ENCODE peak calls at places on chromosomes 6 and 20, in six cellular contexts. L, T, Y, F, E and I are unnamed samples. For H3K4me1, the result is how much of the 10 kb centered on the place peaks cover.

GRCh38 chr20:34017610-34018009 is 23.9 kb downstream of the RALY start:
- DNase-seq in F (peak), Y (no peak), E (peak), L (no peak), T (no peak), I (no peak)

GRCh38 chr6:45075246-45075645 is 252.9 kb upstream of the RUNX2 start:
- DNase-seq in F (peak), L (no peak), Y (no peak), E (peak), T (no peak), I (no peak)

GRCh38 chr6:90918361-90918760 is 331.5 kb upstream of the MAP3K7 start:
- DNase-seq in Y (no peak), F (no peak), L (no peak), T (no peak), E (no peak), I (no peak)

GRCh38 chr20:6122873-6123649 is at the start of gene FERMT1:
- DNase-seq in Y (peak), E (peak), F (peak), T (peak), L (no peak), I (peak)

GRCh38 chr6:89984926-89985743 is 90.9 kb downstream of the GJA10 start:
- DNase-seq in Y (peak), F (peak), L (peak), E (peak), T (peak), I (no peak)

GRCh38 chr20:1951436-1952115 is 42.3 kb downstream of the PDYN start:
- DNase-seq in L (no peak), T (no peak), E (no peak), F (no peak), Y (no peak), I (peak)

GRCh38 chr6:45416700-45417099 is 39.0 kb upstream of the SUPT3H start:
- DNase-seq in F (no peak), Y (no peak), L (no peak), T (no peak), E (peak), I (no peak)

GRCh38 chr20:62700261-62700925 is 8.2 kb upstream of the NTSR1 start:
- DNase-seq in E (no peak), T (no peak), F (no peak), L (no peak), Y (no peak), I (no peak)

GRCh38 chr20:24448170-24448569 is 21.3 kb upstream of the SYNDIG1 start:
- DNase-seq in T (no peak), E (no peak), L (no peak), Y (no peak), F (no peak), I (no peak)

GRCh38 chr6:11042750-11043551 is 1.2 kb downstream of the ELOVL2 start:
- DNase-seq in T (no peak), E (no peak), F (peak), L (no peak), Y (peak), I (no peak)

GRCh38 chr6:139841794-139842215 is 467.4 kb upstream of the CITED2 start:
- DNase-seq in Y (no peak), E (no peak), T (no peak), F (no peak), L (no peak), I (no peak)

GRCh38 chr6:68635706-68636513 is 828 bp downstream of the ADGRB3 start:
- DNase-seq in L (peak), F (peak), E (peak), T (peak), Y (peak), I (no peak)

GRCh38 chr20:63149531-63150207 is 66.3 kb downstream of the YTHDF1 start:
- DNase-seq in T (peak), E (no peak), L (peak), F (no peak), Y (no peak), I (no peak)

GRCh38 chr6:80523029-80523428 is 416.6 kb downstream of the BCKDHB start:
- DNase-seq in L (no peak), E (no peak), T (no peak), F (peak), Y (no peak), I (no peak)

GRCh38 chr6:31378721-31379103 is 21.7 kb upstream of the HLA-B start:
- DNase-seq in F (no peak), T (no peak), E (no peak), L (no peak), Y (no peak), I (no peak)

GRCh38 chr6:169830876-169831275 is 79.5 kb downstream of the ERMARD start:
- DNase-seq in T (no peak), Y (no peak), L (no peak), F (no peak), E (no peak), I (no peak)

GRCh38 chr20:10540636-10541493 is 105.8 kb downstream of the SLX4IP start:
- DNase-seq in F (peak), L (no peak), E (peak), Y (peak), T (no peak), I (no peak)

GRCh38 chr6:108164537-108164814 is 1.3 kb upstream of the NR2E1 start:
- DNase-seq in T (no peak), E (no peak), F (no peak), Y (no peak), L (no peak), I (no peak)

GRCh38 chr6:108164815-108165706 is 761 bp upstream of the NR2E1 start:
- DNase-seq in Y (no peak), T (no peak), F (no peak), L (no peak), E (peak), I (no peak)

GRCh38 chr6:108163644-108164536 is 1.9 kb upstream of the NR2E1 start:
- DNase-seq in E (peak), T (no peak), L (no peak), Y (no peak), F (no peak), I (no peak)

GRCh38 chr6:108161724-108162282 is 4.0 kb upstream of the NR2E1 start:
- DNase-seq in T (no peak), L (no peak), F (no peak), E (no peak), Y (no peak), I (no peak)

DNA sequence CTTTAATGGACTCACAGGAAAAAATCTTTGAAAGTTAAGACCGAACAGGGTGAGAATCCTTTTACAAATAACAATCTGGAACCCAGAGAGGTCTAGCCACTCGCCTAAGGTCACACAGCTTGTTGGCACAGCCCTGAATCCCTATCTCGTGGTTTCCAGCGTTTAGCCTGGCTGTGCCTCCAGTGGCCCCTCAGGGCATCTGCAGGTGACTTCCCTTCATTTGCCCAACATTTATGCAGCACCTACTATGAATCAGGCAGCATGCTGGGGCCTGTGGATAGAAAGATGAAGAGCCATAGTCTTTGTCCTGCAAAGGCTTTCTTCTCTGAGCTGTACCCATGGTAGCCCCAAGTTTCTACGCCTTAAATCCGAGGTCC is 2.6 kb upstream of the NR2E1 start:
- DNase-seq in E (no peak), T (no peak), L (no peak), F (no peak), Y (no peak), I (no peak)
- H3K4me1 ChIP-seq in E (under half), T (under half), L (under half), F (under half), Y (under half), I (under half)

DNA sequence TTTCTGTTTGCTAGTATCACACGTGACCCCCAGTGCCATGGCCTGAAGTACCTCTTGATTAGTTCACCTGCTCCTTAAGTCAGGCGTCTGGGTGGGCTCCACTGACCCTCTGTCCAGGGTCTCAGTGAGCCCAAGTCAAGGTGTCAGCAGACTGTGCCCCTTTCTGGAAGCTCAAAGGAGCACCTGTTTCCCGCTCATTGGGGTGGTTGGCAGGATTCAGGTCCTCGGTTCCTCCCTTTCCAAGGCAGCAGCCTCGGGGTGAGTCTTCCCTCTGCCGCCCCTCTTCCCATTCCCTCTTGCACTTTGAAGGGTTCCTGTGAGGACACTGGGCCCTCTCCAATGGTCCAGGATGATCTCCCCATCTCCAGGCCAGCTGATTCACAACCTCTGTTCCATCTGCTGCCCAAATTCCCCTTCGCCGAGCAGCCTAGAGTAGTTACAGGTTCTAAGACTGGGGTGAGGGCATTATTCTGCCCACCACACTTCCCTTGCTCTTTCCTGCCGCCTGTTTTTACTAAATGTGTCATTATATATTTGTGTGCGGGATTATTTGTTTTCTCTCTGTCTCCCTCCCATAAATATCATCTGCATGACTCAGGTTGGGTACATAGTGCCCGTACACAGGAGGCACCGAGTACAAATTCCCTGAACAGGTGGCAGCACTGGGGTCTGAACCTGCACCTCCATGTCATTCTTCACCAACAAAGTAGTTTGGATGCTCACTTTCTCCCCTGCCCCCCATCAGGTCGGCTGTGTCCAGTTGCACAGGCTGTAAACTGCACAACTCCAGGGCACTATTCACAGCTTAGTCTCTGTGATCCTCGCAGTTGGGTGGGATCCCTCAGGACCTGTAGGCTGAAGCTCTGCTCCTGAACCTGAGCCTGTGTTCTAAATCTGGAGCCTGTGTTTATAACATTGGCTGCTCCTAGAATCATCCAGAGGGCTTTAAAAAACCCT is 58.5 kb downstream of the RBM38 start:
- DNase-seq in F (no peak), Y (no peak), T (no peak), E (no peak), L (no peak), I (no peak)
- H3K4me3 ChIP-seq in F (no peak), Y (no peak), T (no peak), E (no peak), L (no peak), I (no peak)

DNA sequence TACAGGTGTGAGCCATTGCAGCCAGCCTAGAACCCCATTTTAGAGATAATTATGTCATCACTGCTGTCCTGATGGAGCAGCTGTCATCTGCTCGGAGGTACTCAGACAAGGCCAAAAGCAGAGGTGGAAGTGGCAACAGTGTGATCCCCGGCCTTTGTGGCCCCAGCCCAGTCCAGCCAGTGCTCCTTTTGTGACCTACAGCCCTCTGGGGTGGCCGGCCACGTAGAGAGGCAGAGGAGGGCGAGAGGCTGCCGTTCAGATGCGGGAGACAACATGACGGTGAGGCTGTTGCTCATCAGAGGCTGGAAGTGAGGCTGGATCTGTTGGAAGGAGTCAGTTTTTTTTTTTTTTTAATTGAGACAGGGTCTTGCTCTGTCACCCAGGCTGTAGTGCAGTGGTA is 32.8 kb downstream of the EFCAB8 start:
- DNase-seq in L (no peak), T (no peak), Y (no peak), F (no peak), E (no peak), I (no peak)
- H3K4me1 ChIP-seq in L (under half), T (under half), Y (under half), F (under half), E (under half), I (under half)

GRCh38 chr6:21666200-21666671 is 72.7 kb downstream of the SOX4 start:
- DNase-seq in E (peak), T (no peak), F (peak), L (peak), Y (no peak), I (no peak)
- H3K4me3 ChIP-seq in E (peak), T (peak), F (peak), L (peak), Y (peak), I (peak)